ENCODE peak calls at places on chromosomes 16 and 17, in five cellular contexts. T is posterior cingulate gyrus; P is nephron progenitor cell; Y is stimulated activated CD4-positive, alpha-beta T cell treated with anti-CD3 and anti-CD28 coated beads, Interleukin-4, amount 100 ng/mL, for 1 hour; I is A549. Q is an unnamed sample.

GRCh38 chr17:57431415-57431814 is 175.1 kb downstream of the MSI2 start:
- DNase-seq in T (no peak), P (no peak), Y (no peak), I (no peak), Q (no peak)

GRCh38 chr16:1533443-1533951 is at the start of gene TMEM204:
- DNase-seq in T (no peak), P (peak; percentile 14), Y (peak; percentile 34), I (no peak), Q (no peak)

GRCh38 chr17:49914096-49914490 is 54.9 kb upstream of the DLX4 start:
- DNase-seq in T (no peak), P (no peak), Y (no peak), I (no peak), Q (no peak)

GRCh38 chr16:648071-648785 is 937 bp upstream of the WDR90 start:
- DNase-seq in T (no peak), P (no peak), Y (peak; percentile 53), I (peak; percentile 54), Q (no peak)

GRCh38 chr16:89052191-89052787 is 41.4 kb upstream of the ACSF3 start:
- DNase-seq in T (no peak), P (no peak), Y (no peak), I (no peak), Q (peak; percentile 80)

GRCh38 chr16:12290165-12290564 is 313.6 kb downstream of the SNX29 start:
- DNase-seq in T (no peak), P (no peak), Y (no peak), I (no peak), Q (no peak)

GRCh38 chr16:89018605-89019158 is 41.7 kb upstream of the CBFA2T3 start:
- DNase-seq in T (no peak), P (peak; percentile 1), Y (no peak), I (no peak), Q (no peak)

GRCh38 chr17:38324141-38324540 is 19.6 kb downstream of the GPR179 start:
- DNase-seq in T (no peak), P (no peak), Y (no peak), I (no peak), Q (no peak)

GRCh38 chr17:46158323-46159296 is 34.6 kb downstream of the KANSL1 start:
- DNase-seq in T (no peak), P (no peak), Y (no peak), I (no peak), Q (no peak)

GRCh38 chr16:7405166-7405565 is 72.5 kb downstream of the RBFOX1 start:
- DNase-seq in T (peak; percentile 59), P (peak; percentile 51), Y (no peak), I (peak; percentile 8), Q (peak; percentile 81)

GRCh38 chr17:9971991-9972390 is 66.9 kb upstream of the RCVRN start:
- DNase-seq in T (peak; percentile 58), P (no peak), Y (no peak), I (peak; percentile 24), Q (no peak)

GRCh38 chr17:37735165-37735564 is 9.7 kb downstream of the HNF1B start:
- DNase-seq in T (no peak), P (no peak), Y (no peak), I (no peak), Q (no peak)

GRCh38 chr16:67311607-67312449 is 14.7 kb downstream of the KCTD19 start:
- DNase-seq in T (no peak), P (no peak), Y (peak; percentile 79), I (peak; percentile 94), Q (no peak)

GRCh38 chr16:81036751-81037350 is 1.2 kb downstream of the ATMIN start:
- DNase-seq in T (no peak), P (no peak), Y (no peak), I (peak; percentile 8), Q (no peak)

GRCh38 chr17:77323413-77324171 is 182.8 kb downstream of the SEC14L1 start:
- DNase-seq in T (no peak), P (peak; percentile 40), Y (no peak), I (peak; percentile 72), Q (peak; percentile 74)

GRCh38 chr17:50663812-50664374 is 29.2 kb downstream of the ABCC3 start:
- DNase-seq in T (no peak), P (no peak), Y (no peak), I (no peak), Q (no peak)

GRCh38 chr17:46972346-46972745 is 6.7 kb downstream of the RPRML start:
- DNase-seq in T (no peak), P (no peak), Y (no peak), I (no peak), Q (no peak)

GRCh38 chr17:37802712-37803416 is 58.0 kb upstream of the HNF1B start:
- DNase-seq in T (no peak), P (no peak), Y (no peak), I (no peak), Q (peak; percentile 47)

GRCh38 chr16:81261049-81261648 is 22.7 kb downstream of the BCO1 start:
- DNase-seq in T (no peak), P (no peak), Y (no peak), I (peak; percentile 27), Q (no peak)

GRCh38 chr17:67469208-67469980 is 92.3 kb downstream of the PITPNC1 start:
- DNase-seq in T (no peak), P (no peak), Y (peak; percentile 26), I (no peak), Q (no peak)

GRCh38 chr17:651596-651995 is 63.0 kb downstream of the VPS53 start:
- DNase-seq in T (no peak), P (no peak), Y (no peak), I (no peak), Q (no peak)

GRCh38 chr16:73483934-73484712 is 436.2 kb upstream of the ZFHX3 start:
- DNase-seq in T (no peak), P (no peak), Y (no peak), I (no peak), Q (no peak)

GRCh38 chr16:10992112-10992511 is 47.7 kb downstream of the CLEC16A start:
- DNase-seq in T (no peak), P (no peak), Y (no peak), I (no peak), Q (no peak)

GRCh38 chr16:450800-451512 is 25.5 kb downstream of the RAB11FIP3 start:
- DNase-seq in T (no peak), P (no peak), Y (no peak), I (no peak), Q (no peak)

GRCh38 chr16:12395266-12395665 is 408.4 kb downstream of the CPPED1 start:
- DNase-seq in T (no peak), P (no peak), Y (no peak), I (no peak), Q (no peak)

GRCh38 chr17:63840591-63841349 is 1.7 kb downstream of the SMARCD2 start:
- DNase-seq in T (no peak), P (no peak), Y (no peak), I (no peak), Q (no peak)

GRCh38 chr17:52938623-52939230 is 780.2 kb upstream of the CA10 start:
- DNase-seq in T (no peak), P (no peak), Y (no peak), I (peak; percentile 34), Q (no peak)

GRCh38 chr16:89656435-89657121 is 930 bp downstream of the CHMP1A start:
- DNase-seq in T (no peak), P (peak; percentile 16), Y (no peak), I (no peak), Q (no peak)

GRCh38 chr16:17238285-17239028 is 232.3 kb downstream of the XYLT1 start:
- DNase-seq in T (no peak), P (no peak), Y (no peak), I (no peak), Q (no peak)

Q was measured in left lung.